ENCODE peak calls at places on chromosome 9, in five cellular contexts. I is sigmoid colon, O is nephron progenitor cell, V is mammary epithelial cell, D is hepatocyte. R is an unnamed sample.

GRCh38 chr9:4016789-4017188 is 283.1 kb downstream of the GLIS3 start:
- DNase-seq in I (no peak), O (no peak), V (no peak), D (no peak), R (no peak)

GRCh38 chr9:134872482-134873231 is 8.0 kb upstream of the FCN2 start:
- DNase-seq in I (no peak), O (no peak), V (no peak), D (no peak), R (no peak)

GRCh38 chr9:130879863-130880411 is 16.7 kb downstream of the QRFP start:
- DNase-seq in I (no peak), O (no peak), V (no peak), D (no peak), R (no peak)

GRCh38 chr9:124254261-124254682 is 3.5 kb upstream of the NEK6 start:
- DNase-seq in I (peak), O (no peak), V (no peak), D (no peak), R (no peak)

GRCh38 chr9:26955222-26955903 is 849 bp upstream of the IFT74 start:
- DNase-seq in I (no peak), O (no peak), V (no peak), D (no peak), R (no peak)

GRCh38 chr9:97315550-97315949 is 8.1 kb downstream of the CCDC180 start:
- DNase-seq in I (no peak), O (no peak), V (no peak), D (peak), R (no peak)

GRCh38 chr9:107730691-107731090 is 241.1 kb upstream of the KLF4 start:
- DNase-seq in I (no peak), O (no peak), V (no peak), D (no peak), R (no peak)

GRCh38 chr9:14372437-14373318 is 58.7 kb upstream of the NFIB start:
- DNase-seq in I (peak), O (no peak), V (peak), D (peak), R (no peak)

DNA sequence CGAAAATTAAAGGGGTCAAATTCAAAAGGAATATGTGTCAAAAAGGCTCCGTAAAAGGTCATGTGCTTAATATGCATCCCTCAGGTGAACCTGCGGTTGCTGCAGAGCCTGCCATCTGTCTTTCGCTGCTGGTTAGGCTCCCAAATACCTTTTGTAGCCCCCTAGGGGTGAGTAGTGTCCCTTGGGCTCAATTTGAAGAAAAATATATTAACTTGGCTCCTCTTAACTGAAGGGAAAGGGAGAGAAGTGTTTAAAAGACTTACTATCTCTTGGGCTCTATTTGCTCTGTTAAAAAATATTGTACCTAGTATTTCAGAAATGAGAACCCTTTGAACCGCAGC is 176.5 kb upstream of the ADAMTSL1 start:
- DNase-seq in I (no peak), O (no peak), V (no peak), D (no peak), R (no peak)
- TF ChIP-seq CTCF in I (no peak), O (no peak), V (peak), D (peak), R (peak)

GRCh38 chr9:127786773-127787123 is 914 bp downstream of the CDK9 start:
- DNase-seq in I (no peak), O (no peak), V (no peak), D (no peak), R (no peak)
- TF ChIP-seq CTCF in I (peak), O (peak), V (peak), D (peak), R (peak)

GRCh38 chr9:122015165-122015821 is 77.8 kb downstream of the TTLL11 start:
- DNase-seq in I (no peak), O (no peak), V (no peak), D (no peak), R (no peak)

GRCh38 chr9:122011818-122012498 is 81.2 kb downstream of the TTLL11 start:
- DNase-seq in I (no peak), O (no peak), V (no peak), D (no peak), R (no peak)

GRCh38 chr9:122016309-122016708 is 76.8 kb downstream of the TTLL11 start:
- DNase-seq in I (no peak), O (no peak), V (no peak), D (no peak), R (no peak)

GRCh38 chr9:122020398-122020797 is 72.7 kb downstream of the TTLL11 start:
- DNase-seq in I (no peak), O (no peak), V (no peak), D (no peak), R (no peak)

GRCh38 chr9:122016789-122017188 is 76.3 kb downstream of the TTLL11 start:
- DNase-seq in I (no peak), O (no peak), V (no peak), D (no peak), R (no peak)
- TF ChIP-seq CTCF in I (no peak), O (peak), V (peak), D (peak), R (peak)

DNA sequence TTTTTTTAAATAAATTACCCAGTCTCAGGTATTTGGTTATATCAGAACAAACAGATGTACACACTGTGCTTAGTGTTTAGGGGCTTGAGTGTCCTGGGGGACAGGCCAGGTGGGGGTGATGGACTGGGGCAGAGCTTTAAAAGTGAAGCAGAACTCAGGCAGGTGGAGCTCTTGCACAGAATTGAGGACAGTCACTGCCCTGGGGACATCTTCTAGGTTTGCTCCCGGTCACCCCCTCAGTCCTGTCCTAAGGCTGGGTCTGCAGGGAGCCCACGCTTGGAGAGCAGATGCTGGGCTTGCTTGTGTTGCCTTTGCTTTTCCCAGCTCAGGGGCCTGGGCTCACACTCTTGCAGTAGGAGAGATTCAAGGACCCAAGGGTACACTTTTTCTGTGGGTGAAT is 10.8 kb downstream of the GADD45G start:
- DNase-seq in I (no peak), O (no peak), V (no peak), D (no peak), R (no peak)
- TF ChIP-seq CTCF in I (no peak), O (no peak), V (no peak), D (no peak), R (no peak)

GRCh38 chr9:71985070-71985956 is 73.9 kb downstream of the C9orf85 start:
- DNase-seq in I (no peak), O (no peak), V (no peak), D (peak), R (no peak)
- TF ChIP-seq CTCF in I (no peak), O (no peak), V (no peak), D (peak), R (no peak)

GRCh38 chr9:85483214-85483613 is 258.5 kb downstream of the AGTPBP1 start:
- DNase-seq in I (no peak), O (no peak), V (no peak), D (no peak), R (no peak)
- TF ChIP-seq CTCF in I (no peak), O (no peak), V (no peak), D (peak), R (no peak)

GRCh38 chr9:109709881-109710280 is 70.1 kb upstream of the PALM2AKAP2 start:
- DNase-seq in I (no peak), O (no peak), V (no peak), D (no peak), R (no peak)

GRCh38 chr9:109707355-109707754 is 72.6 kb upstream of the PALM2AKAP2 start:
- DNase-seq in I (no peak), O (no peak), V (no peak), D (no peak), R (no peak)

GRCh38 chr9:109708507-109708945 is 71.5 kb upstream of the PALM2AKAP2 start:
- DNase-seq in I (no peak), O (no peak), V (no peak), D (no peak), R (no peak)

GRCh38 chr9:109704546-109704945 is 75.5 kb upstream of the PALM2AKAP2 start:
- DNase-seq in I (no peak), O (no peak), V (no peak), D (no peak), R (no peak)

GRCh38 chr9:109705515-109705914 is 74.5 kb upstream of the PALM2AKAP2 start:
- DNase-seq in I (no peak), O (no peak), V (peak), D (no peak), R (no peak)
- TF ChIP-seq CTCF in I (no peak), O (no peak), V (no peak), D (no peak), R (no peak)

DNA sequence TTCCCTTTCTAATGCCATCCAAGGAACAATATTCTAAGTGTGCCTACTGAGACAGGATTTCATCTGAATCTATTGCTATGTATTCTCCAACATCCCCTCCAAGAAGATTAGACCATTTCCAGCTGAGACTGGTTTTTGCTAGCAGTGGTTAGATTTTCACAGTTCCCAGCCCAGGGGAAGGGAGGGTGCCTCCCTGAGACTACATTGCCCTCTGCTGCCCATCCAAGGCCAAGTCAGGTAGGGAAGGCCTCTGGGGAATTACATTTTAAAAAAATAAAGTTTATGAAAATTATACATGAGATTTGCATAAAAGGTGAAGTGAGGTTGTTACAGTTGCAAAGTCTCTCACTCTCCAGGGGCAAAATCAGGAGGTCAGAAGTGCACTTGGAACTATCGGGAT is 28.0 kb upstream of the SYK start:
- DNase-seq in I (no peak), O (no peak), V (peak), D (peak), R (no peak)
- TF ChIP-seq CTCF in I (no peak), O (peak), V (peak), D (peak), R (peak)

GRCh38 chr9:136021891-136022681 is 60.9 kb upstream of the UBAC1 start:
- DNase-seq in I (peak), O (no peak), V (no peak), D (no peak), R (no peak)
- TF ChIP-seq CTCF in I (no peak), O (no peak), V (no peak), D (no peak), R (no peak)

R was measured in neural crest cell.